ENCODE peak calls at places on chromosome 20, in six cellular contexts. Y is NCI-H187, M is left ventricle myocardium inferior, U is IMR-90, D is trophoblast cell, R is OCI-LY7. E is an unnamed sample.

GRCh38 chr20:54649511-54649962 is 174.1 kb downstream of the DOK5 start:
- DNase-seq in Y (peak; percentile 47), M (peak; percentile 75), U (peak; percentile 67), D (peak; percentile 99), R (peak; percentile 66), E (peak; percentile 65)

GRCh38 chr20:9294081-9294480 is 220.3 kb upstream of the LAMP5 start:
- DNase-seq in Y (no peak), M (no peak), U (peak; percentile 84), D (no peak), R (no peak), E (no peak)

GRCh38 chr20:19222520-19223040 is 10.1 kb downstream of the SLC24A3 start:
- DNase-seq in Y (no peak), M (no peak), U (no peak), D (no peak), R (no peak), E (no peak)

GRCh38 chr20:7454047-7454446 is 486.2 kb downstream of the HAO1 start:
- DNase-seq in Y (no peak), M (no peak), U (no peak), D (no peak), R (no peak), E (no peak)

GRCh38 chr20:44247676-44248419 is 740 bp downstream of the GDAP1L1 start:
- DNase-seq in Y (no peak), M (peak; percentile 24), U (peak; percentile 15), D (peak; percentile 35), R (no peak), E (peak; percentile 25)

GRCh38 chr20:6636209-6637159 is 131.0 kb upstream of the BMP2 start:
- DNase-seq in Y (peak; percentile 14), M (no peak), U (peak; percentile 69), D (peak; percentile 15), R (peak; percentile 5), E (peak; percentile 45)

GRCh38 chr20:45987108-45987780 is 15.2 kb upstream of the ZNF335 start:
- DNase-seq in Y (peak; percentile 33), M (peak; percentile 68), U (peak; percentile 45), D (peak; percentile 81), R (peak; percentile 72), E (peak; percentile 43)

GRCh38 chr20:63701051-63701328 is 4.5 kb downstream of the TNFRSF6B start:
- DNase-seq in Y (no peak), M (no peak), U (no peak), D (no peak), R (no peak), E (no peak)

GRCh38 chr20:24131684-24132083 is 143.1 kb upstream of the GGTLC1 start:
- DNase-seq in Y (no peak), M (no peak), U (no peak), D (no peak), R (no peak), E (no peak)

GRCh38 chr20:49526568-49526967 is 41.4 kb downstream of the PTGIS start:
- DNase-seq in Y (no peak), M (no peak), U (no peak), D (no peak), R (no peak), E (no peak)

GRCh38 chr20:59577809-59578601 is 26.3 kb upstream of the PHACTR3 start:
- DNase-seq in Y (no peak), M (no peak), U (no peak), D (no peak), R (no peak), E (no peak)

GRCh38 chr20:61936701-61937131 is 129.0 kb downstream of the TAF4 start:
- DNase-seq in Y (no peak), M (peak; percentile 3), U (no peak), D (no peak), R (no peak), E (no peak)

GRCh38 chr20:19815553-19815991 is 57.5 kb downstream of the RIN2 start:
- DNase-seq in Y (no peak), M (no peak), U (peak; percentile 99), D (peak; percentile 70), R (peak; percentile 41), E (no peak)

GRCh38 chr20:51972031-51972430 is 169.7 kb upstream of the SALL4 start:
- DNase-seq in Y (no peak), M (no peak), U (no peak), D (no peak), R (no peak), E (no peak)

GRCh38 chr20:4073852-4074741 is 58.7 kb upstream of the RNF24 start:
- DNase-seq in Y (no peak), M (no peak), U (no peak), D (no peak), R (no peak), E (no peak)

GRCh38 chr20:49999329-49999728 is 16.5 kb downstream of the SNAI1 start:
- DNase-seq in Y (no peak), M (no peak), U (no peak), D (no peak), R (no peak), E (no peak)

GRCh38 chr20:25294459-25295385 is 46.8 kb downstream of the PYGB start:
- DNase-seq in Y (no peak), M (no peak), U (peak; percentile 52), D (peak; percentile 54), R (peak; percentile 77), E (no peak)

GRCh38 chr20:50277064-50277415 is 86.4 kb downstream of the CEBPB start:
- DNase-seq in Y (no peak), M (no peak), U (no peak), D (peak; percentile 58), R (no peak), E (no peak)

GRCh38 chr20:15986690-15987089 is 586.6 kb downstream of the KIF16B start:
- DNase-seq in Y (no peak), M (no peak), U (no peak), D (no peak), R (no peak), E (no peak)

GRCh38 chr20:21096321-21097043 is 9.7 kb downstream of the LINC00237 start:
- DNase-seq in Y (peak; percentile 43), M (no peak), U (peak; percentile 32), D (peak; percentile 52), R (peak; percentile 73), E (no peak)

GRCh38 chr20:10469599-10469998 is 34.5 kb downstream of the SLX4IP start:
- DNase-seq in Y (peak; percentile 75), M (no peak), U (peak; percentile 87), D (peak; percentile 76), R (peak; percentile 12), E (no peak)

GRCh38 chr20:51402201-51402600 is 140.3 kb downstream of the NFATC2 start:
- DNase-seq in Y (no peak), M (no peak), U (peak; percentile 71), D (no peak), R (peak; percentile 59), E (no peak)

GRCh38 chr20:32793059-32793458 is 26.7 kb upstream of the MAPRE1 start:
- DNase-seq in Y (no peak), M (no peak), U (no peak), D (no peak), R (no peak), E (no peak)

GRCh38 chr20:61805365-61805764 is 260.3 kb downstream of the TAF4 start:
- DNase-seq in Y (no peak), M (peak; percentile 6), U (no peak), D (no peak), R (no peak), E (no peak)

GRCh38 chr20:35541118-35541782 is 628 bp upstream of the ERGIC3 start:
- DNase-seq in Y (no peak), M (no peak), U (no peak), D (no peak), R (no peak), E (no peak)

GRCh38 chr20:13736792-13737191 is 47.9 kb downstream of the ESF1 start:
- DNase-seq in Y (no peak), M (no peak), U (peak; percentile 81), D (no peak), R (no peak), E (no peak)

GRCh38 chr20:24990810-24991252 is 1.7 kb downstream of the APMAP start:
- DNase-seq in Y (no peak), M (no peak), U (no peak), D (peak; percentile 87), R (peak; percentile 5), E (no peak)

GRCh38 chr20:63469019-63469712 is 3.3 kb downstream of the KCNQ2 start:
- DNase-seq in Y (no peak), M (no peak), U (no peak), D (no peak), R (no peak), E (no peak)

GRCh38 chr20:3248167-3248992 is 9.4 kb upstream of the SLC4A11 start:
- DNase-seq in Y (no peak), M (peak; percentile 39), U (no peak), D (peak; percentile 60), R (no peak), E (peak; percentile 46)

GRCh38 chr20:44973053-44973452 is 6.7 kb downstream of the STK4 start:
- DNase-seq in Y (no peak), M (no peak), U (no peak), D (no peak), R (no peak), E (no peak)

GRCh38 chr20:13006825-13007224 is 1.9 kb upstream of the SPTLC3 start:
- DNase-seq in Y (no peak), M (no peak), U (peak; percentile 89), D (peak; percentile 92), R (no peak), E (no peak)

GRCh38 chr20:54025166-54025835 is 45.1 kb downstream of the BCAS1 start:
- DNase-seq in Y (no peak), M (no peak), U (no peak), D (no peak), R (no peak), E (no peak)

GRCh38 chr20:54152227-54153040 is 21.4 kb downstream of the CYP24A1 start:
- DNase-seq in Y (no peak), M (no peak), U (no peak), D (no peak), R (no peak), E (no peak)